ENCODE peak calls at places on chromosomes 13 and 19, in nine cellular contexts. L is aorta, K is IMR-90, S is DND-41, B is H1, T is upper lobe of left lung, E is AG04450, M is tibial nerve, A is left ventricle myocardium inferior. F is an unnamed sample.

GRCh38 chr19:4454621-4454951 is 3.0 kb downstream of the UBXN6 start:
- DNase-seq in E (no peak), B (no peak), M (no peak), A (no peak), L (no peak), K (no peak), T (no peak), S (no peak), F (no peak)

GRCh38 chr19:1720237-1720636 is 33.1 kb upstream of the ONECUT3 start:
- DNase-seq in M (no peak), B (no peak), K (no peak), A (no peak), E (no peak), T (peak), L (no peak), S (no peak), F (no peak)

GRCh38 chr19:34393629-34394028 is 10.6 kb upstream of the PDCD2L start:
- DNase-seq in L (no peak), B (no peak), T (no peak), A (no peak), E (no peak), M (no peak), S (no peak), K (no peak), F (no peak)

GRCh38 chr19:1977116-1977515 is 36.1 kb downstream of the CSNK1G2 start:
- DNase-seq in B (no peak), K (no peak), E (no peak), M (no peak), A (no peak), T (peak), S (no peak), L (no peak), F (no peak)

GRCh38 chr19:51800849-51801244 is 5.9 kb downstream of the FPR3 start:
- DNase-seq in A (no peak), S (no peak), E (no peak), M (no peak), K (no peak), B (no peak), T (no peak), L (no peak), F (no peak)

GRCh38 chr13:48496271-48496670 is 36.6 kb downstream of the RCBTB2 start:
- DNase-seq in T (no peak), B (no peak), L (no peak), A (no peak), M (no peak), E (no peak), S (no peak), K (no peak), F (no peak)

GRCh38 chr19:31112158-31112557 is 237.1 kb downstream of the TSHZ3 start:
- DNase-seq in L (no peak), B (no peak), S (no peak), M (no peak), A (no peak), T (no peak), E (no peak), K (no peak), F (no peak)

GRCh38 chr13:24627864-24628418 is 52.3 kb upstream of the ATP12A start:
- DNase-seq in M (no peak), K (no peak), L (no peak), B (no peak), S (no peak), E (no peak), T (no peak), A (no peak), F (no peak)

GRCh38 chr13:50928088-50928487 is 18.5 kb downstream of the RNASEH2B start:
- DNase-seq in L (no peak), K (no peak), B (no peak), S (no peak), E (no peak), T (no peak), A (no peak), M (no peak), F (no peak)

GRCh38 chr13:19173752-19174151 is 7.9 kb downstream of the TUBA3C start:
- DNase-seq in S (no peak), B (no peak), K (no peak), E (no peak), A (no peak), M (no peak), L (no peak), T (no peak), F (no peak)

GRCh38 chr13:21511841-21512240 is 52.7 kb upstream of the ZDHHC20 start:
- DNase-seq in M (no peak), S (no peak), T (no peak), A (no peak), E (no peak), B (no peak), K (peak), L (no peak), F (no peak)

GRCh38 chr13:109684836-109685602 is 101.4 kb downstream of the IRS2 start:
- DNase-seq in E (no peak), K (no peak), S (no peak), L (no peak), B (no peak), T (no peak), M (peak), A (peak), F (no peak)

GRCh38 chr19:38047641-38048040 is 140.6 kb downstream of the SIPA1L3 start:
- DNase-seq in L (no peak), M (no peak), B (no peak), K (no peak), A (no peak), E (no peak), S (peak), T (peak), F (no peak)

GRCh38 chr19:48636859-48637448 is at the start of gene DBP:
- DNase-seq in L (peak), M (no peak), A (peak), K (no peak), T (peak), B (no peak), E (no peak), S (no peak), F (no peak)

GRCh38 chr13:48942131-48942530 is 33.6 kb upstream of the FNDC3A start:
- DNase-seq in K (peak), M (no peak), B (no peak), E (peak), S (no peak), L (no peak), A (no peak), T (no peak), F (no peak)

GRCh38 chr13:21980049-21980448 is 309.2 kb downstream of the FGF9 start:
- DNase-seq in L (no peak), T (no peak), S (no peak), B (no peak), E (no peak), A (no peak), M (no peak), K (no peak), F (no peak)

GRCh38 chr19:47390533-47391488 is 28.5 kb downstream of the MEIS3 start:
- DNase-seq in A (no peak), M (no peak), T (no peak), E (no peak), K (no peak), B (no peak), L (no peak), S (no peak), F (no peak)

GRCh38 chr13:100818706-100819105 is 144.1 kb upstream of the TMTC4 start:
- DNase-seq in T (no peak), S (no peak), L (no peak), A (no peak), E (no peak), K (no peak), M (no peak), B (no peak), F (no peak)

GRCh38 chr13:113950451-113951245 is 23.2 kb downstream of the C13orf46 start:
- DNase-seq in L (peak), S (no peak), A (no peak), E (no peak), K (no peak), T (peak), B (no peak), M (no peak), F (no peak)

GRCh38 chr13:25783480-25784081 is 268.2 kb downstream of the SHISA2 start:
- DNase-seq in K (no peak), E (no peak), M (no peak), A (no peak), B (no peak), T (no peak), L (no peak), S (no peak), F (no peak)

GRCh38 chr13:73275163-73275562 is 216.4 kb downstream of the KLF5 start:
- DNase-seq in M (no peak), S (peak), L (no peak), A (no peak), T (no peak), B (no peak), E (no peak), K (no peak), F (no peak)

GRCh38 chr13:32300920-32301319 is 14.2 kb downstream of the ZAR1L start:
- DNase-seq in A (no peak), S (no peak), B (no peak), T (no peak), K (no peak), L (no peak), E (no peak), M (no peak), F (no peak)

GRCh38 chr13:112637017-112637801 is 49.3 kb upstream of the TUBGCP3 start:
- DNase-seq in M (no peak), A (no peak), B (no peak), S (no peak), T (no peak), L (no peak), E (no peak), K (no peak), F (no peak)

GRCh38 chr13:21762512-21762911 is 91.6 kb downstream of the FGF9 start:
- DNase-seq in A (no peak), M (no peak), L (no peak), S (no peak), B (no peak), E (no peak), K (no peak), T (no peak), F (no peak)

GRCh38 chr19:39498262-39499081 is at the start of gene DLL3:
- DNase-seq in S (peak), A (no peak), B (no peak), K (peak), L (no peak), T (no peak), M (no peak), E (no peak), F (no peak)

GRCh38 chr19:42252365-42253244 is 2.3 kb downstream of the ERF start:
- DNase-seq in K (peak), T (no peak), M (no peak), L (no peak), B (no peak), E (no peak), S (no peak), A (peak), F (peak)

GRCh38 chr19:13859361-13859880 is 17.5 kb upstream of the NANOS3 start:
- DNase-seq in B (no peak), K (peak), T (no peak), A (no peak), E (no peak), M (no peak), L (no peak), S (no peak), F (no peak)

GRCh38 chr19:29677001-29677781 is 11.9 kb downstream of the PLEKHF1 start:
- DNase-seq in A (no peak), M (no peak), E (no peak), L (no peak), B (no peak), K (no peak), S (peak), T (no peak), F (no peak)

GRCh38 chr19:3783660-3784584 is 2.3 kb downstream of the MATK start:
- DNase-seq in K (no peak), E (no peak), A (no peak), M (no peak), L (no peak), T (peak), B (no peak), S (no peak), F (no peak)

GRCh38 chr19:42606660-42607351 is 12.1 kb upstream of the CEACAM8 start:
- DNase-seq in E (no peak), S (peak), B (peak), A (peak), M (no peak), T (peak), L (no peak), K (peak), F (peak)

GRCh38 chr13:27200413-27201066 is 28.9 kb upstream of the USP12 start:
- DNase-seq in K (no peak), E (no peak), M (no peak), L (no peak), S (no peak), T (no peak), B (no peak), A (no peak), F (no peak)

GRCh38 chr19:44718441-44719261 is 19.7 kb downstream of the CEACAM16 start:
- DNase-seq in M (peak), S (no peak), K (peak), T (peak), L (peak), E (peak), B (no peak), A (peak), F (peak)

GRCh38 chr19:17747205-17748098 is 3.8 kb upstream of the FCHO1 start:
- DNase-seq in L (peak), E (peak), K (peak), A (peak), B (peak), T (peak), S (peak), M (peak), F (peak)
- H3K27ac ChIP-seq in L (no peak), E (no peak), K (no peak), A (no peak), B (no peak), T (peak), S (peak), M (no peak), F (peak)

GRCh38 chr13:51976423-51976822 is 34.8 kb downstream of the ATP7B start:
- DNase-seq in E (no peak), M (no peak), A (no peak), T (no peak), B (no peak), S (no peak), K (no peak), L (no peak), F (no peak)

GRCh38 chr13:51977606-51978005 is 33.6 kb downstream of the ATP7B start:
- DNase-seq in E (no peak), A (no peak), S (no peak), B (no peak), M (no peak), K (no peak), T (no peak), L (no peak), F (no peak)

GRCh38 chr13:51978836-51979556 is 32.3 kb downstream of the ATP7B start:
- DNase-seq in K (no peak), S (no peak), M (no peak), L (no peak), A (no peak), B (no peak), T (no peak), E (no peak), F (no peak)

GRCh38 chr13:51974485-51974884 is 36.8 kb downstream of the ATP7B start:
- DNase-seq in E (no peak), M (no peak), S (no peak), A (no peak), L (no peak), T (peak), K (no peak), B (no peak), F (no peak)

DNA sequence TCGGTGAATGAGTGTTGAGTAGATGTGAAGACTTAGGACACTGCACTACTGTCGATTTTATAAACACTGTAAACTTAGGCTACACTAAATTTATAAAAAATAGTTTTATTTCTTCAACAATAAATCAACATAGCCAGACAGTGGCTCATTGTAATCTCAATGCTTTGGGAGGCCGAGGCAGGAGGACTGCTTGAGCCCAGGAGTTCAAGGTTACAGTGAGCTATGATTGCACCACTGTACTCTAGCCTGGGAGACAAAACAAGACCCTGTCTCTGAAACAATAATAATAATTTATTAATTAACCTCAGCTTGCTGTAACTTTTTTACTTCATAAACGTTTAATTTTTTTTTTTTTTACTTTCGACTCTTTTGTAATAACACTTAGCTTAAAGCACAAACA is 34.4 kb downstream of the ATP7B start:
- DNase-seq in S (no peak), E (no peak), K (no peak), M (no peak), A (no peak), L (no peak), T (no peak), B (no peak), F (no peak)
- H3K27ac ChIP-seq in S (no peak), E (no peak), K (no peak), M (no peak), A (no peak), L (no peak), T (no peak), B (no peak), F (no peak)

GRCh38 chr19:12331211-12331941 is 2.1 kb downstream of the ZNF563 start:
- DNase-seq in A (no peak), B (no peak), E (no peak), T (no peak), M (no peak), S (peak), L (no peak), K (no peak), F (no peak)
- H3K27ac ChIP-seq in A (peak), B (no peak), E (no peak), T (no peak), M (no peak), S (no peak), L (no peak), K (no peak), F (no peak)

GRCh38 chr19:8395621-8396082 is 5.5 kb downstream of the RAB11B start:
- DNase-seq in M (no peak), B (no peak), S (no peak), A (no peak), L (no peak), E (no peak), K (no peak), T (peak), F (no peak)
- H3K27ac ChIP-seq in M (peak), B (no peak), S (no peak), A (peak), L (no peak), E (no peak), K (no peak), T (peak), F (peak)

GRCh38 chr19:633786-634639 is 676 bp upstream of the POLRMT start:
- DNase-seq in L (no peak), K (peak), B (no peak), T (peak), M (no peak), E (no peak), A (no peak), S (no peak), F (no peak)

GRCh38 chr19:632228-633067 is 889 bp downstream of the POLRMT start:
- DNase-seq in B (no peak), L (no peak), S (peak), A (no peak), K (peak), T (peak), E (no peak), M (peak), F (no peak)

GRCh38 chr19:638901-639250 is 803 bp upstream of the FGF22 start:
- DNase-seq in L (no peak), S (no peak), A (no peak), B (no peak), M (no peak), K (no peak), E (no peak), T (no peak), F (no peak)

GRCh38 chr19:633068-633785 is at the start of gene POLRMT:
- DNase-seq in S (peak), E (peak), B (peak), T (peak), M (peak), L (peak), A (peak), K (peak), F (peak)

GRCh38 chr19:634975-635652 is 1.8 kb upstream of the POLRMT start:
- DNase-seq in L (no peak), T (peak), A (no peak), M (no peak), B (no peak), K (no peak), E (no peak), S (no peak), F (no peak)
- H3K27ac ChIP-seq in L (no peak), T (no peak), A (no peak), M (no peak), B (no peak), K (no peak), E (no peak), S (no peak), F (no peak)